ENCODE peak calls at places on chromosomes 16 and 17, in four cellular contexts. One of them, this sample, is unnamed.

GRCh38 chr17:22718689-22719088 is 1026.4 kb downstream of the KCNJ18 start:
- DNase-seq in HCT116: no peak
- DNase-seq in K562: no peak
- DNase-seq in HepG2: no peak
- DNase-seq in this sample: no peak

GRCh38 chr17:56876766-56877179 is 37.1 kb downstream of the TRIM25 start:
- DNase-seq in HCT116: no peak
- DNase-seq in K562: peak; percentile 72
- DNase-seq in HepG2: no peak
- DNase-seq in this sample: no peak

GRCh38 chr16:72508196-72508595 is 336.2 kb upstream of the PMFBP1 start:
- DNase-seq in HCT116: no peak
- DNase-seq in K562: no peak
- DNase-seq in HepG2: no peak
- DNase-seq in this sample: no peak

GRCh38 chr17:48611681-48612455 is 1.1 kb upstream of the HOXB7 start:
- DNase-seq in HCT116: no peak
- DNase-seq in K562: no peak
- DNase-seq in HepG2: no peak
- DNase-seq in this sample: no peak

GRCh38 chr16:85648782-85649181 is 35.7 kb downstream of the GSE1 start:
- DNase-seq in HCT116: no peak
- DNase-seq in K562: no peak
- DNase-seq in HepG2: no peak
- DNase-seq in this sample: no peak

GRCh38 chr17:39517224-39517623 is 55.9 kb downstream of the CDK12 start:
- DNase-seq in HCT116: no peak
- DNase-seq in K562: no peak
- DNase-seq in HepG2: no peak
- DNase-seq in this sample: no peak

GRCh38 chr17:28705728-28706334 is 5.9 kb downstream of the PROCA1 start:
- DNase-seq in HCT116: no peak
- DNase-seq in K562: no peak
- DNase-seq in HepG2: no peak
- DNase-seq in this sample: no peak

GRCh38 chr16:11042205-11042604 is 97.8 kb downstream of the CLEC16A start:
- DNase-seq in HCT116: no peak
- DNase-seq in K562: no peak
- DNase-seq in HepG2: no peak
- DNase-seq in this sample: no peak

GRCh38 chr17:67050066-67050465 is 5.7 kb downstream of the CACNG1 start:
- DNase-seq in HCT116: no peak
- DNase-seq in K562: no peak
- DNase-seq in HepG2: no peak
- DNase-seq in this sample: no peak

GRCh38 chr17:55731586-55732250 is 9.1 kb upstream of the TMEM100 start:
- DNase-seq in HCT116: no peak
- DNase-seq in K562: peak; percentile 66
- DNase-seq in HepG2: no peak
- DNase-seq in this sample: no peak

GRCh38 chr17:41063449-41063848 is 2.2 kb downstream of the KRTAP2-4 start:
- DNase-seq in HCT116: no peak
- DNase-seq in K562: no peak
- DNase-seq in HepG2: peak; percentile 23
- DNase-seq in this sample: no peak

GRCh38 chr16:82681592-82681991 is 54.8 kb downstream of the CDH13 start:
- DNase-seq in HCT116: no peak
- DNase-seq in K562: no peak
- DNase-seq in HepG2: no peak
- DNase-seq in this sample: no peak

GRCh38 chr16:82682757-82683156 is 56.0 kb downstream of the CDH13 start:
- DNase-seq in HCT116: no peak
- DNase-seq in K562: no peak
- DNase-seq in HepG2: no peak
- DNase-seq in this sample: no peak

DNA sequence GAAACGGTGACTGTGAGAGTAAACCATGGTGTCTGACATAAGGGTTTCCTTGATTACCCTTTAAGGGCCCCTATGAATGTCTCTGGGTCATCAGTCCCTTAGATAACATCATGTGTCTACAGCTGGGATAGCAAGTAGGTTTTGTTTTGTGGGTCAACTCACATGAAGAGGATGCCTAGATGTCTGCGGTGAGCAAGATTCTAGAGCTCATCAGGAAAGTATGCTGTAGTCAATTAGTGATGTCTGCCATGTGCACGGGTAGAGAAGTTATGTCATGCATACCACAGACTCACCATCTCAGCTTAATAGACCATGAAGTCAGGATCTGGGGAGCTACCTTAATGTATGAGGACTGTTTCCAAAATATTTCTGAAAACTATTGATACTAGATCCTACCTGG is 57.5 kb downstream of the CDH13 start:
- DNase-seq in HCT116: no peak
- DNase-seq in K562: no peak
- DNase-seq in HepG2: no peak
- DNase-seq in this sample: no peak
- TF ChIP-seq YY1 in HCT116: no peak
- TF ChIP-seq YY1 in K562: no peak
- TF ChIP-seq YY1 in HepG2: no peak
- TF ChIP-seq YY1 in this sample: no peak

GRCh38 chr16:86931410-86931941 is 353.1 kb downstream of the FOXL1 start:
- DNase-seq in HCT116: no peak
- DNase-seq in K562: peak; percentile 36
- DNase-seq in HepG2: no peak
- DNase-seq in this sample: no peak
- TF ChIP-seq ELF1 in HCT116: no peak
- TF ChIP-seq ELF1 in K562: no peak
- TF ChIP-seq ELF1 in HepG2: no peak
- TF ChIP-seq ELF1 in this sample: no peak

GRCh38 chr16:88785106-88785924 is at the start of gene PIEZO1:
- DNase-seq in HCT116: no peak
- DNase-seq in K562: peak; percentile 89
- DNase-seq in HepG2: no peak
- DNase-seq in this sample: peak; percentile 86
- TF ChIP-seq YY1 in HCT116: peak; percentile 39
- TF ChIP-seq YY1 in K562: no peak
- TF ChIP-seq YY1 in HepG2: no peak
- TF ChIP-seq YY1 in this sample: no peak

DNA sequence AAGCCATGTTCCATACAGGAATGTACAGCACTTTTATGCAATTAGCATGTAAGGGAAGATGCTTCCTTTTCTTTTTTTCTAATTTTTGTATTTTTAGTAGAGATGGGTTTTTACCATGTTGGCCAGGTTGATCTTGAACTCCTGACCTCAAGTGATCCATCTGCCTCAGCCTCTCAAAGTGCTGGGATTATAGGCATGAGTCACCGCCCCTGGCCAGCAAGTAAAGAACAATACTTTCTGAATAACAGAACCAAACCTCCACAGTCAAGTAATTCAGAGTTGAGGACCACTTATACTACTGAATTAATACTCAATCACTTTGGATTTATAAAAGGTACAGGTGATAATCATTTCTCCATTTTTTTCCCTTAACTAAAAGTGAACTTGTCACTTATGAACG is 13.0 kb downstream of the C16orf87 start:
- DNase-seq in HCT116: no peak
- DNase-seq in K562: peak; percentile 45
- DNase-seq in HepG2: no peak
- DNase-seq in this sample: no peak
- TF ChIP-seq ELF1 in HCT116: no peak
- TF ChIP-seq ELF1 in K562: no peak
- TF ChIP-seq ELF1 in HepG2: no peak
- TF ChIP-seq ELF1 in this sample: no peak

GRCh38 chr16:76318565-76318964 is 41.4 kb downstream of the CNTNAP4 start:
- DNase-seq in HCT116: no peak
- DNase-seq in K562: no peak
- DNase-seq in HepG2: no peak
- DNase-seq in this sample: no peak
- TF ChIP-seq YY1 in HCT116: no peak
- TF ChIP-seq YY1 in K562: no peak
- TF ChIP-seq YY1 in HepG2: no peak
- TF ChIP-seq YY1 in this sample: no peak

GRCh38 chr17:46201491-46201890 is 8.3 kb upstream of the KANSL1 start:
- DNase-seq in HCT116: no peak
- DNase-seq in K562: no peak
- DNase-seq in HepG2: no peak
- DNase-seq in this sample: no peak
- TF ChIP-seq ELF1 in HCT116: no peak
- TF ChIP-seq ELF1 in K562: no peak
- TF ChIP-seq ELF1 in HepG2: no peak
- TF ChIP-seq ELF1 in this sample: no peak

GRCh38 chr17:59607817-59608403 is 11.8 kb upstream of the CLTC start:
- DNase-seq in HCT116: no peak
- DNase-seq in K562: peak; percentile 45
- DNase-seq in HepG2: peak; percentile 30
- DNase-seq in this sample: peak; percentile 36
- TF ChIP-seq YY1 in HCT116: no peak
- TF ChIP-seq YY1 in K562: no peak
- TF ChIP-seq YY1 in HepG2: no peak
- TF ChIP-seq YY1 in this sample: no peak